ENCODE peak calls at places on chromosomes 12 and 14, in nine cellular contexts. U is neural crest cell, Q is fibroblast of the aortic adventitia, Z is ovary, R is sigmoid colon, O is fibroblast of lung, J is prostate gland, N is GM10248, F is cardiac fibroblast. C is an unnamed sample.
A peak's percentile ranks its signal among the peaks of the same experiment; 100 is the strongest.

GRCh38 chr14:101169267-101169666 is 265.7 kb upstream of the RTL1 start:
- DNase-seq in N (no peak), F (no peak), O (no peak), J (no peak), R (no peak), Z (no peak), Q (no peak), U (no peak), C (no peak)

GRCh38 chr12:10365716-10366433 is 24.0 kb downstream of the KLRK1 start:
- DNase-seq in O (peak; percentile 58), U (no peak), Q (peak; percentile 47), J (no peak), F (peak; percentile 51), Z (no peak), N (no peak), R (no peak), C (no peak)

GRCh38 chr14:99189201-99189801 is 82.7 kb downstream of the BCL11B start:
- DNase-seq in O (no peak), Z (no peak), Q (no peak), J (no peak), R (no peak), N (no peak), U (no peak), F (no peak), C (peak; percentile 60)

GRCh38 chr12:15186593-15186992 is 34.6 kb downstream of the RERG start:
- DNase-seq in F (no peak), U (no peak), J (no peak), R (no peak), O (no peak), Z (no peak), N (no peak), Q (no peak), C (no peak)

GRCh38 chr12:55847033-55847432 is 4.3 kb upstream of the MMP19 start:
- DNase-seq in Q (peak; percentile 67), F (peak; percentile 93), Z (no peak), R (peak; percentile 78), N (no peak), O (peak; percentile 84), U (no peak), J (no peak), C (no peak)

GRCh38 chr12:123171967-123172366 is 21.1 kb upstream of the PITPNM2 start:
- DNase-seq in R (no peak), Z (no peak), F (no peak), N (no peak), J (peak; percentile 24), O (no peak), U (no peak), Q (no peak), C (no peak)

GRCh38 chr12:31206038-31206670 is 119.8 kb downstream of the SINHCAF start:
- DNase-seq in J (no peak), N (no peak), Z (no peak), O (peak; percentile 78), Q (peak; percentile 75), F (peak; percentile 99), R (peak; percentile 39), U (no peak), C (no peak)

GRCh38 chr14:69101331-69101826 is 51.5 kb downstream of the DCAF5 start:
- DNase-seq in Q (peak; percentile 94), U (no peak), R (no peak), Z (no peak), N (peak; percentile 15), J (peak; percentile 19), O (peak; percentile 87), F (peak; percentile 96), C (no peak)

GRCh38 chr14:103782376-103782775 is 65.0 kb downstream of the PPP1R13B start:
- DNase-seq in Q (no peak), N (no peak), U (no peak), F (no peak), J (no peak), O (no peak), R (no peak), Z (no peak), C (no peak)

GRCh38 chr12:73984552-73984951 is 553.1 kb upstream of the ATXN7L3B start:
- DNase-seq in Q (no peak), R (no peak), N (no peak), O (no peak), F (no peak), U (no peak), J (no peak), Z (no peak), C (no peak)

GRCh38 chr14:89534896-89535615 is 118.0 kb upstream of the FOXN3 start:
- DNase-seq in U (no peak), N (no peak), O (peak; percentile 79), Q (peak; percentile 57), R (no peak), F (peak; percentile 55), Z (no peak), J (no peak), C (no peak)

GRCh38 chr12:5941907-5942306 is 3.2 kb downstream of the ANO2 start:
- DNase-seq in N (no peak), R (no peak), Z (no peak), U (no peak), O (no peak), J (no peak), F (no peak), Q (no peak), C (no peak)

GRCh38 chr14:99320105-99320572 is 48.1 kb upstream of the BCL11B start:
- DNase-seq in J (no peak), O (peak; percentile 6), N (peak; percentile 78), Q (peak; percentile 6), Z (no peak), U (peak; percentile 63), F (peak; percentile 19), R (no peak), C (no peak)

GRCh38 chr12:89363084-89363483 is 10.8 kb upstream of the DUSP6 start:
- DNase-seq in Z (no peak), O (no peak), J (no peak), R (no peak), Q (no peak), N (no peak), U (no peak), F (no peak), C (no peak)

GRCh38 chr12:69987453-69988102 is 162.6 kb downstream of the MYRFL start:
- DNase-seq in Q (peak; percentile 99), O (peak; percentile 98), N (no peak), J (peak; percentile 5), R (no peak), Z (no peak), F (peak; percentile 96), U (no peak), C (no peak)

DNA sequence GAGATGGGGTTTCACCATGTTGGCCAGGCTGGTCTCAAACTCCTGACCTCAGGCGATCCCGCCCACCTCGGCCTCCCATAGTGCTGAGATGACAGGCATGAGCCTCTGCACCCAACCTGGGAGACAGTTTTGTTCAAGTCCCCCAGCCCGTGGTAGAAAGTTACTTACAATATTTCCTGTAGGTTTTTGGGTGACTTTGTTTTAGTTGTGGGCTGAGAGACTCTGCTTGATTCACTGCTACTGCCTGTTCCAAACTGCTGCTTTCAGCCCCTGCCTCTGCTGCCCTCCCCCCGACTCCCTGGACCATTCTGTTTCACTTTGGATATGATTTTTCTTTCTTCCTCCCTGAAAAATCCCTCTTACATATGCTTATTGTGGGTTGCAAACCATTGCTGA is 13.4 kb upstream of the PCNX1 start:
- DNase-seq in Z (no peak), U (no peak), O (no peak), R (no peak), F (no peak), J (no peak), Q (no peak), N (no peak), C (no peak)
- TF ChIP-seq CTCF in Z (no peak), U (no peak), O (no peak), R (no peak), F (no peak), J (no peak), Q (no peak), N (no peak), C (no peak)

GRCh38 chr12:7374423-7375144 is 69.4 kb downstream of the CD163L1 start:
- DNase-seq in F (peak; percentile 34), R (peak; percentile 61), Q (peak; percentile 17), J (no peak), N (peak; percentile 40), Z (no peak), U (no peak), O (no peak), C (no peak)
- TF ChIP-seq CTCF in F (peak; percentile 48), R (no peak), Q (peak; percentile 48), J (no peak), N (peak; percentile 51), Z (no peak), U (peak; percentile 55), O (peak; percentile 45), C (no peak)

DNA sequence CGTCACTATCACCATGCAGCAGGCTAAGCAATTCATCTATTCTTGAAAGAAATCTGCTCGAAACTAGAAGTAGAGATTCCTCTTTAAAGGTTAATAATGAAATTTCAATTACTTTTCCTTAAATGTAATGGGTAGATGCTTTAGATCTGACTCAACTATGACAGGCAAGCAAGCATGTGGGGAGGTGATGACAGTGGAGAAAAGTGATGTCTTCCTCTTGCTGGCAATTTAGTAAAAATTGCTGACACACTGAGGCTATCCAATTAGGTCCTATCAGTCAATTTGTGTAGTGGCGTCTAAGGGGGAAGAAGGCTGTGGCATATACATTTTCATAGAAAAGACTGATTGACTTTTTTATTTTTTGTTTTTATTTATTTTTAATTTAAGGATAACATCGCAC is 433.9 kb downstream of the AEBP2 start:
- DNase-seq in Q (no peak), Z (no peak), J (no peak), F (no peak), U (no peak), R (no peak), O (no peak), N (no peak), C (no peak)
- TF ChIP-seq CTCF in Q (no peak), Z (no peak), J (no peak), F (no peak), U (no peak), R (no peak), O (no peak), N (no peak), C (no peak)

GRCh38 chr14:95892142-95892541 is 15.5 kb downstream of the TUNAR start:
- DNase-seq in O (no peak), Z (no peak), F (no peak), R (no peak), U (no peak), Q (no peak), J (no peak), N (no peak), C (peak; percentile 55)

GRCh38 chr14:95896628-95897027 is 20.0 kb downstream of the TUNAR start:
- DNase-seq in O (no peak), F (no peak), J (no peak), N (no peak), U (no peak), Z (no peak), R (no peak), Q (no peak), C (no peak)

GRCh38 chr14:95897280-95897679 is 20.6 kb downstream of the TUNAR start:
- DNase-seq in R (no peak), O (no peak), Z (no peak), U (no peak), N (no peak), J (no peak), F (no peak), Q (no peak), C (no peak)

GRCh38 chr14:95891742-95892141 is 15.1 kb downstream of the TUNAR start:
- DNase-seq in U (no peak), J (no peak), Q (peak; percentile 52), O (peak; percentile 90), Z (no peak), F (peak; percentile 39), N (no peak), R (no peak), C (no peak)

DNA sequence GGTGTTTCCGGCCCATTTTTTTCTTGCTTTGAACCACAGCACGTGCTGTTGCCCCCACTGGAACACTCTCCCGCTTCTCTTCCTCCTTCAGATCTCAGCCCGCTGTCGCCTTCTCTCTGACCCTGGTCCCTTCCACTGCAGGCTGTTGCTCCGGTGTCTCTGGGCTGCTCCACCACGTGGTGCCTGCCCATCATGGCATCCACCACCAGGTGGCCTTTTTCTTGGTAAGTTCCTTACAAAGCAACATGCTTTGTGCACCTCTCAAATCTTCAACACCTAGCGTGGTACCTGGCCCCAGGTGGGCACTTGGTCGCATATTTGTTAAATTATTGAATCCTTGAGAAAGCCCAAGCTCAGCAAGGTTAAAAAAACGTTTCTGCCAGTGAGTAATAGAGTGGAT is 19.1 kb downstream of the TUNAR start:
- DNase-seq in Q (no peak), N (peak; percentile 38), O (no peak), R (no peak), U (no peak), F (no peak), J (no peak), Z (no peak), C (no peak)
- TF ChIP-seq CTCF in Q (peak; percentile 4), N (no peak), O (no peak), R (no peak), U (peak; percentile 53), F (no peak), J (no peak), Z (no peak), C (no peak)